ENCODE peak calls at places on chromosomes 7 and 10, in six cellular contexts. D, B, J, L, A and C are unnamed samples.

GRCh38 chr7:22357311-22358175 is 589 bp upstream of the RAPGEF5 start:
- DNase-seq in J (peak), L (peak), D (no peak), A (no peak), B (peak), C (no peak)

GRCh38 chr10:45373783-45374450 is at the start of gene ALOX5:
- DNase-seq in L (no peak), D (peak), J (no peak), A (no peak), B (no peak), C (peak)

GRCh38 chr10:132122097-132122861 is 56.5 kb downstream of the JAKMIP3 start:
- DNase-seq in D (no peak), A (no peak), J (no peak), L (no peak), B (no peak), C (no peak)

GRCh38 chr10:130708465-130708864 is 572.3 kb downstream of the GLRX3 start:
- DNase-seq in B (no peak), D (no peak), L (no peak), A (no peak), J (no peak), C (no peak)

GRCh38 chr7:111827863-111828504 is 265.7 kb upstream of the IMMP2L start:
- DNase-seq in L (peak), A (no peak), B (peak), J (no peak), D (no peak), C (no peak)

GRCh38 chr10:120494313-120494710 is 37.3 kb downstream of the PLPP4 start:
- DNase-seq in L (no peak), A (no peak), B (no peak), D (no peak), J (no peak), C (no peak)

GRCh38 chr10:121154846-121155245 is 303.7 kb downstream of the WDR11 start:
- DNase-seq in A (no peak), J (peak), B (no peak), D (no peak), L (no peak), C (no peak)

GRCh38 chr7:70446448-70447143 is 685.3 kb upstream of the GALNT17 start:
- DNase-seq in A (no peak), L (no peak), D (no peak), J (no peak), B (no peak), C (no peak)

GRCh38 chr10:95346715-95347401 is 56.1 kb upstream of the PDLIM1 start:
- DNase-seq in B (peak), D (no peak), J (peak), L (peak), A (no peak), C (no peak)

GRCh38 chr10:119931873-119932272 is 39.3 kb downstream of the SEC23IP start:
- DNase-seq in A (no peak), B (no peak), L (no peak), J (no peak), D (no peak), C (no peak)

GRCh38 chr10:96413151-96413787 is 54.5 kb upstream of the OPALIN start:
- DNase-seq in L (no peak), A (no peak), D (peak), B (no peak), J (no peak), C (peak)

GRCh38 chr10:88110355-88110754 is 246.9 kb downstream of the PTEN start:
- DNase-seq in A (no peak), J (no peak), B (peak), D (no peak), L (peak), C (peak)

GRCh38 chr7:136878878-136879277 is 10.4 kb downstream of the CHRM2 start:
- DNase-seq in J (no peak), A (no peak), L (no peak), D (no peak), B (no peak), C (no peak)

GRCh38 chr10:109968954-109969644 is 38.7 kb upstream of the ADD3 start:
- DNase-seq in L (no peak), B (no peak), A (no peak), J (no peak), D (no peak), C (no peak)

GRCh38 chr7:78073470-78074382 is 275.2 kb downstream of the PHTF2 start:
- DNase-seq in B (no peak), A (no peak), J (no peak), D (no peak), L (no peak), C (no peak)

GRCh38 chr10:85602713-85603112 is 763.9 kb downstream of the GRID1 start:
- DNase-seq in J (no peak), L (no peak), D (no peak), A (no peak), B (no peak), C (no peak)

GRCh38 chr7:74138334-74138867 is 35.8 kb upstream of the EIF4H start:
- DNase-seq in D (no peak), A (no peak), L (no peak), J (no peak), B (no peak), C (no peak)

GRCh38 chr10:62036186-62037081 is 134.9 kb downstream of the ARID5B start:
- DNase-seq in L (no peak), J (no peak), D (no peak), A (no peak), B (no peak), C (no peak)

GRCh38 chr7:34333925-34334324 is 324.1 kb upstream of the NPSR1 start:
- DNase-seq in L (no peak), J (no peak), D (no peak), B (no peak), A (no peak), C (no peak)

GRCh38 chr7:96778263-96778662 is 68.6 kb upstream of the SEM1 start:
- DNase-seq in D (no peak), L (no peak), J (peak), B (no peak), A (no peak), C (no peak)

GRCh38 chr10:29862926-29863614 is 196.3 kb downstream of the JCAD start:
- DNase-seq in B (peak), J (no peak), L (peak), A (no peak), D (no peak), C (no peak)

GRCh38 chr10:105691811-105692210 is 1050.7 kb downstream of the SORCS3 start:
- DNase-seq in B (no peak), A (no peak), D (no peak), J (no peak), L (peak), C (peak)

GRCh38 chr7:135248546-135248945 is 14.9 kb downstream of the STRA8 start:
- DNase-seq in D (no peak), A (no peak), B (no peak), J (no peak), L (no peak), C (no peak)

GRCh38 chr10:107436568-107436967 is 272.1 kb upstream of the SORCS1 start:
- DNase-seq in A (no peak), B (no peak), L (no peak), J (no peak), D (no peak), C (no peak)

GRCh38 chr10:6083523-6084475 is 5.0 kb upstream of the RBM17 start:
- DNase-seq in L (no peak), D (no peak), J (no peak), A (no peak), B (peak), C (no peak)

GRCh38 chr10:97067716-97068391 is 117.9 kb downstream of the SLIT1 start:
- DNase-seq in A (no peak), B (no peak), D (no peak), J (no peak), L (peak), C (peak)

GRCh38 chr10:77710759-77711682 is 73.4 kb upstream of the KCNMA1 start:
- DNase-seq in L (peak), B (peak), J (peak), A (no peak), D (peak), C (peak)

GRCh38 chr10:128485701-128486235 is 359.5 kb upstream of the MKI67 start:
- DNase-seq in D (no peak), J (no peak), A (no peak), B (no peak), L (no peak), C (no peak)

GRCh38 chr10:79070611-79071534 is 2.1 kb downstream of the ZMIZ1 start:
- DNase-seq in J (peak), B (peak), L (peak), D (no peak), A (no peak), C (peak)
- TF ChIP-seq MYC in J (no peak), B (no peak), L (no peak), D (no peak), A (no peak), C (no peak)

GRCh38 chr7:44636041-44636580 is 29.7 kb downstream of the OGDH start:
- DNase-seq in L (no peak), D (no peak), J (no peak), B (no peak), A (no peak), C (no peak)

GRCh38 chr7:44634187-44634838 is 27.9 kb downstream of the OGDH start:
- DNase-seq in D (no peak), B (peak), L (no peak), J (peak), A (no peak), C (no peak)

GRCh38 chr7:44636926-44637325 is 30.5 kb downstream of the OGDH start:
- DNase-seq in L (no peak), D (no peak), B (no peak), J (no peak), A (no peak), C (no peak)

GRCh38 chr7:44633254-44634186 is 27.1 kb downstream of the OGDH start:
- DNase-seq in A (peak), B (peak), D (no peak), L (no peak), J (no peak), C (no peak)

GRCh38 chr7:44634839-44635591 is 28.6 kb downstream of the OGDH start:
- DNase-seq in L (no peak), B (peak), A (no peak), J (no peak), D (peak), C (peak)
- TF ChIP-seq POLR2A in L (no peak), B (no peak), A (no peak), J (no peak), D (no peak), C (no peak)

DNA sequence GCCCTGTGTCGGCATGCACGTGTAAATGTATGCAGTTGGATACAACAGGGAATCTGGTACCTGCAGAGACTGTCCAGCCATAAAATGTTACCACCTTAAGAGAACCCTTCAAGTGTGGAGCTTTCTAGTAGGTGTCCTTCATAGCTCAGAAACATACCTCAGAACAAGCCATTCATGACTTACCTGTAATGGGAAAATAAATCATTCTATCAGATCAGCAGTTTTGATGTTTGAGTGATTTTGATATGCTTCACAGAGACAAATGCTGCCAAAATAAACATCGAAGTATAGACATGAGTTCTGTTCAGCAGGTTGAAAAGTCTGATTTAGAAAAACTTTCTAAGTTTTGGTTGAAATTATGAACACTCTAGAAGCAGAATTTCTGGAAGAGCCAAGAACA is 33.5 kb upstream of the UMAD1 start:
- DNase-seq in D (no peak), L (no peak), J (no peak), A (no peak), B (no peak), C (no peak)
- TF ChIP-seq MYC in D (no peak), L (no peak), J (no peak), A (no peak), B (no peak), C (no peak)

GRCh38 chr7:31051598-31052503 is at the start of gene ADCYAP1R1:
- DNase-seq in L (no peak), D (no peak), B (no peak), A (no peak), J (no peak), C (no peak)

GRCh38 chr7:31054608-31055273 is 2.6 kb downstream of the ADCYAP1R1 start:
- DNase-seq in J (no peak), B (no peak), L (no peak), D (no peak), A (no peak), C (no peak)

GRCh38 chr7:31053986-31054385 is 1.9 kb downstream of the ADCYAP1R1 start:
- DNase-seq in B (no peak), J (no peak), A (no peak), L (no peak), D (no peak), C (no peak)

GRCh38 chr7:31052841-31053601 is 913 bp downstream of the ADCYAP1R1 start:
- DNase-seq in B (no peak), A (no peak), D (no peak), L (no peak), J (no peak), C (no peak)

DNA sequence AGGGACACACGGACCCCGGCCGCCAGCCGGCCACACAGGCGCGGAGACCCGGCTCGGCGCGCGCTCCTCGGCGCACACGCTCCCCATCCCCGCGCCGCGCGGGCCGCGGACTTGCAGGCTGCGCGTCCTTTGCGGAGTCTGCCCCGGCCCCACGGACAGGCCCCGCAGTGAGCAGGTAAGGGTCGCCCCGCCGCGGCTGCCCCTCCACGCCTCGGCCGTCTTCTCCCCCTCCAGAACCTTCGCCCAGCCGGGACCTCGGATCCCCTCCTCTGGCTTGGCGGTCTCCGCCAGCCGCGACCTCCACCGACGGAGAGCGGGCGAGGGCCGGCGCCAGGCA is 364 bp downstream of the ADCYAP1R1 start:
- DNase-seq in A (no peak), B (no peak), D (no peak), J (no peak), L (no peak), C (no peak)
- TF ChIP-seq POLR2A in A (no peak), B (no peak), D (no peak), J (no peak), L (no peak), C (no peak)

GRCh38 chr7:45971661-45972175 is 50.6 kb upstream of the IGFBP3 start:
- DNase-seq in A (no peak), B (no peak), L (no peak), D (no peak), J (no peak), C (no peak)
- TF ChIP-seq MYC in A (no peak), B (no peak), L (no peak), D (no peak), J (no peak), C (no peak)

GRCh38 chr10:16891375-16892313 is 74.4 kb upstream of the RSU1 start:
- DNase-seq in D (peak), B (peak), A (no peak), J (peak), L (peak), C (peak)
- TF ChIP-seq POLR2A in D (peak), B (peak), A (peak), J (no peak), L (no peak), C (peak)

GRCh38 chr7:39950473-39951155 is 558 bp downstream of the CDK13 start:
- DNase-seq in A (no peak), D (peak), B (peak), L (no peak), J (no peak), C (peak)
- TF ChIP-seq MYC in A (no peak), D (no peak), B (no peak), L (no peak), J (no peak), C (no peak)

GRCh38 chr10:102434251-102434913 is 2.0 kb upstream of the CUEDC2 start:
- DNase-seq in A (no peak), B (no peak), D (no peak), J (peak), L (no peak), C (peak)

GRCh38 chr10:102431452-102432124 is 786 bp downstream of the CUEDC2 start:
- DNase-seq in D (peak), B (no peak), A (no peak), J (no peak), L (peak), C (peak)

GRCh38 chr10:102435098-102435497 is 2.7 kb upstream of the CUEDC2 start:
- DNase-seq in J (no peak), D (no peak), B (no peak), A (no peak), L (no peak), C (no peak)

GRCh38 chr10:102433619-102434046 is 1.3 kb upstream of the CUEDC2 start:
- DNase-seq in A (no peak), D (no peak), J (no peak), L (no peak), B (no peak), C (peak)

GRCh38 chr10:102432162-102432950 is at the start of gene CUEDC2:
- DNase-seq in D (peak), B (peak), J (peak), A (peak), L (peak), C (peak)
- TF ChIP-seq POLR2A in D (peak), B (peak), J (peak), A (peak), L (peak), C (peak)

GRCh38 chr10:28054211-28054888 is 55.5 kb upstream of the ODAD2 start:
- DNase-seq in B (peak), J (no peak), A (no peak), D (no peak), L (no peak), C (no peak)
- TF ChIP-seq MYC in B (no peak), J (no peak), A (no peak), D (no peak), L (no peak), C (no peak)